ENCODE peak calls at places on chromosomes 11 and 22, in eight cellular contexts. One of them, this sample, is unnamed.

GRCh38 chr22:22748756-22749155 is 104.3 kb downstream of the GGTLC2 start:
- DNase-seq in B cell: no peak
- DNase-seq in stomach: no peak
- DNase-seq in fibroblast of mammary gland: no peak
- DNase-seq in CD4-positive, alpha-beta T cell: no peak
- DNase-seq in endothelial cell: no peak
- DNase-seq in mammary epithelial cell: no peak
- DNase-seq in tibial nerve: no peak
- DNase-seq in this sample: no peak

GRCh38 chr22:49660321-49660720 is 167.4 kb downstream of the BRD1 start:
- DNase-seq in stomach: no peak
- DNase-seq in mammary epithelial cell: no peak
- DNase-seq in fibroblast of mammary gland: no peak
- DNase-seq in CD4-positive, alpha-beta T cell: no peak
- DNase-seq in tibial nerve: no peak
- DNase-seq in endothelial cell: no peak
- DNase-seq in B cell: no peak
- DNase-seq in this sample: no peak

GRCh38 chr11:35116762-35117588 is 22.0 kb upstream of the CD44 start:
- DNase-seq in stomach: no peak
- DNase-seq in CD4-positive, alpha-beta T cell: no peak
- DNase-seq in fibroblast of mammary gland: peak
- DNase-seq in B cell: no peak
- DNase-seq in tibial nerve: no peak
- DNase-seq in endothelial cell: no peak
- DNase-seq in mammary epithelial cell: no peak
- DNase-seq in this sample: no peak

GRCh38 chr11:73481626-73482025 is 105.4 kb downstream of the RELT start:
- DNase-seq in fibroblast of mammary gland: no peak
- DNase-seq in mammary epithelial cell: no peak
- DNase-seq in CD4-positive, alpha-beta T cell: no peak
- DNase-seq in endothelial cell: no peak
- DNase-seq in tibial nerve: no peak
- DNase-seq in stomach: no peak
- DNase-seq in B cell: no peak
- DNase-seq in this sample: no peak

GRCh38 chr11:65884716-65885092 is 3.6 kb downstream of the FIBP start:
- DNase-seq in B cell: peak
- DNase-seq in tibial nerve: peak
- DNase-seq in fibroblast of mammary gland: peak
- DNase-seq in mammary epithelial cell: peak
- DNase-seq in CD4-positive, alpha-beta T cell: peak
- DNase-seq in endothelial cell: peak
- DNase-seq in stomach: peak
- DNase-seq in this sample: peak

GRCh38 chr11:61555051-61555969 is 25.6 kb downstream of the SYT7 start:
- DNase-seq in CD4-positive, alpha-beta T cell: no peak
- DNase-seq in stomach: no peak
- DNase-seq in tibial nerve: no peak
- DNase-seq in endothelial cell: peak
- DNase-seq in B cell: no peak
- DNase-seq in fibroblast of mammary gland: no peak
- DNase-seq in mammary epithelial cell: no peak
- DNase-seq in this sample: peak

GRCh38 chr22:21780259-21780658 is 44.7 kb upstream of the YPEL1 start:
- DNase-seq in stomach: no peak
- DNase-seq in fibroblast of mammary gland: no peak
- DNase-seq in B cell: no peak
- DNase-seq in tibial nerve: no peak
- DNase-seq in endothelial cell: no peak
- DNase-seq in CD4-positive, alpha-beta T cell: no peak
- DNase-seq in mammary epithelial cell: no peak
- DNase-seq in this sample: no peak

GRCh38 chr11:126874831-126875230 is 125.7 kb downstream of the KIRREL3 start:
- DNase-seq in CD4-positive, alpha-beta T cell: no peak
- DNase-seq in B cell: no peak
- DNase-seq in fibroblast of mammary gland: no peak
- DNase-seq in stomach: no peak
- DNase-seq in tibial nerve: no peak
- DNase-seq in endothelial cell: no peak
- DNase-seq in mammary epithelial cell: no peak
- DNase-seq in this sample: no peak

GRCh38 chr11:104529916-104530315 is 366.0 kb upstream of the PDGFD start:
- DNase-seq in stomach: no peak
- DNase-seq in B cell: no peak
- DNase-seq in endothelial cell: no peak
- DNase-seq in CD4-positive, alpha-beta T cell: no peak
- DNase-seq in tibial nerve: no peak
- DNase-seq in mammary epithelial cell: no peak
- DNase-seq in fibroblast of mammary gland: peak
- DNase-seq in this sample: no peak

GRCh38 chr11:89491141-89491690 is at the start of gene NOX4:
- DNase-seq in tibial nerve: peak
- DNase-seq in stomach: peak
- DNase-seq in fibroblast of mammary gland: peak
- DNase-seq in mammary epithelial cell: no peak
- DNase-seq in B cell: no peak
- DNase-seq in endothelial cell: peak
- DNase-seq in CD4-positive, alpha-beta T cell: no peak
- DNase-seq in this sample: peak

GRCh38 chr22:50603511-50604255 is 3.1 kb downstream of the MAPK8IP2 start:
- DNase-seq in CD4-positive, alpha-beta T cell: no peak
- DNase-seq in stomach: no peak
- DNase-seq in fibroblast of mammary gland: no peak
- DNase-seq in endothelial cell: no peak
- DNase-seq in mammary epithelial cell: no peak
- DNase-seq in B cell: no peak
- DNase-seq in tibial nerve: no peak
- DNase-seq in this sample: no peak

GRCh38 chr22:19811811-19812771 is 42.6 kb downstream of the GNB1L start:
- DNase-seq in tibial nerve: no peak
- DNase-seq in fibroblast of mammary gland: no peak
- DNase-seq in CD4-positive, alpha-beta T cell: no peak
- DNase-seq in endothelial cell: peak
- DNase-seq in mammary epithelial cell: no peak
- DNase-seq in stomach: peak
- DNase-seq in B cell: no peak
- DNase-seq in this sample: no peak

GRCh38 chr11:96038046-96038445 is 114.1 kb upstream of the MTMR2 start:
- DNase-seq in fibroblast of mammary gland: no peak
- DNase-seq in mammary epithelial cell: peak
- DNase-seq in tibial nerve: no peak
- DNase-seq in stomach: no peak
- DNase-seq in CD4-positive, alpha-beta T cell: no peak
- DNase-seq in endothelial cell: no peak
- DNase-seq in B cell: no peak
- DNase-seq in this sample: no peak

GRCh38 chr22:38314992-38315800 is 2.0 kb downstream of the CSNK1E start:
- DNase-seq in stomach: peak
- DNase-seq in endothelial cell: no peak
- DNase-seq in fibroblast of mammary gland: peak
- DNase-seq in tibial nerve: no peak
- DNase-seq in mammary epithelial cell: no peak
- DNase-seq in B cell: peak
- DNase-seq in CD4-positive, alpha-beta T cell: no peak
- DNase-seq in this sample: no peak

GRCh38 chr11:10205928-10206327 is 88.1 kb downstream of the SBF2 start:
- DNase-seq in endothelial cell: no peak
- DNase-seq in fibroblast of mammary gland: peak
- DNase-seq in tibial nerve: no peak
- DNase-seq in B cell: no peak
- DNase-seq in stomach: no peak
- DNase-seq in CD4-positive, alpha-beta T cell: no peak
- DNase-seq in mammary epithelial cell: no peak
- DNase-seq in this sample: no peak

GRCh38 chr22:19757985-19758895 is 2.3 kb upstream of the TBX1 start:
- DNase-seq in tibial nerve: no peak
- DNase-seq in fibroblast of mammary gland: no peak
- DNase-seq in endothelial cell: no peak
- DNase-seq in stomach: no peak
- DNase-seq in CD4-positive, alpha-beta T cell: no peak
- DNase-seq in B cell: no peak
- DNase-seq in mammary epithelial cell: no peak
- DNase-seq in this sample: no peak

GRCh38 chr22:43186272-43187170 is at the start of gene TTLL12:
- DNase-seq in CD4-positive, alpha-beta T cell: peak
- DNase-seq in mammary epithelial cell: peak
- DNase-seq in tibial nerve: no peak
- DNase-seq in endothelial cell: peak
- DNase-seq in stomach: peak
- DNase-seq in B cell: peak
- DNase-seq in fibroblast of mammary gland: no peak
- DNase-seq in this sample: peak

GRCh38 chr22:25057013-25057881 is 104.7 kb downstream of the KIAA1671 start:
- DNase-seq in tibial nerve: peak
- DNase-seq in B cell: peak
- DNase-seq in stomach: peak
- DNase-seq in fibroblast of mammary gland: peak
- DNase-seq in mammary epithelial cell: peak
- DNase-seq in CD4-positive, alpha-beta T cell: peak
- DNase-seq in endothelial cell: peak
- DNase-seq in this sample: peak
- TF ChIP-seq CTCF in tibial nerve: peak
- TF ChIP-seq CTCF in B cell: peak
- TF ChIP-seq CTCF in stomach: no peak
- TF ChIP-seq CTCF in fibroblast of mammary gland: peak
- TF ChIP-seq CTCF in mammary epithelial cell: peak
- TF ChIP-seq CTCF in CD4-positive, alpha-beta T cell: peak
- TF ChIP-seq CTCF in endothelial cell: peak
- TF ChIP-seq CTCF in this sample: peak

DNA sequence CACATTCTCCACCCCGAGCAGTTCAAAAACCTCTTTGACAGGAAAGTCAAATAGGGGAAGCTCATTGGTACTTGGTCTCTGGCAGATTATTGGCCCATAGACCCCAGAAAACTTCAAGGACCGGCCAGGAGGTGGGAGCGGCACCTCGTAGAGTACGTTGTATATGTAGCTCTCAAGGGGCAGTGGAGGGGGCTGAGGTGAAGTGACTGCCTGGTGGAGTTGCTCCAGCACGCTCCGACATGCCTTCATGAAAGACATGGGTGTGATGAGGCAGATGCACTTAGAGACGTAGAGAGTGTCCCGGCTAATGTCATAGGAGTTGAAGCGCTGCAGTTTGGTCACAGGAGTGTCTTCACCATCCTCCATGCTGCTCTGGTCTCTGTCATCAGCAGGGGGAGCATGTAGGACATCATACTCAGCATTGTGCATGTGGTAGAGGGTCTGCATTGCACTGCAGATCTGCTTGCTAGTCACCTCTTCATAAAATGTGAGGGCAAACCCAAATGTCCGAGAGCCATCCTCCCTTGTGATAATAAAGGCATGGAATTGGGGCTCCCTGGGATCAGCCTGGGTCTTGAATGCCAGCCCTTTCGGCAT is 61.3 kb downstream of the DENND5A start:
- DNase-seq in B cell: peak
- DNase-seq in endothelial cell: no peak
- DNase-seq in tibial nerve: no peak
- DNase-seq in stomach: no peak
- DNase-seq in CD4-positive, alpha-beta T cell: peak
- DNase-seq in mammary epithelial cell: no peak
- DNase-seq in fibroblast of mammary gland: no peak
- DNase-seq in this sample: no peak
- TF ChIP-seq CTCF in B cell: no peak
- TF ChIP-seq CTCF in endothelial cell: no peak
- TF ChIP-seq CTCF in tibial nerve: no peak
- TF ChIP-seq CTCF in stomach: no peak
- TF ChIP-seq CTCF in CD4-positive, alpha-beta T cell: peak
- TF ChIP-seq CTCF in mammary epithelial cell: no peak
- TF ChIP-seq CTCF in fibroblast of mammary gland: no peak
- TF ChIP-seq CTCF in this sample: no peak

GRCh38 chr22:35617137-35617755 is at the start of gene MB:
- DNase-seq in fibroblast of mammary gland: no peak
- DNase-seq in mammary epithelial cell: no peak
- DNase-seq in stomach: no peak
- DNase-seq in CD4-positive, alpha-beta T cell: no peak
- DNase-seq in tibial nerve: no peak
- DNase-seq in B cell: no peak
- DNase-seq in endothelial cell: no peak
- DNase-seq in this sample: no peak

GRCh38 chr22:35618427-35619223 is 1.5 kb upstream of the MB start:
- DNase-seq in B cell: no peak
- DNase-seq in tibial nerve: no peak
- DNase-seq in endothelial cell: no peak
- DNase-seq in mammary epithelial cell: no peak
- DNase-seq in stomach: no peak
- DNase-seq in fibroblast of mammary gland: no peak
- DNase-seq in CD4-positive, alpha-beta T cell: no peak
- DNase-seq in this sample: no peak

GRCh38 chr22:35621446-35621845 is 4.3 kb upstream of the MB start:
- DNase-seq in mammary epithelial cell: no peak
- DNase-seq in tibial nerve: no peak
- DNase-seq in endothelial cell: no peak
- DNase-seq in stomach: no peak
- DNase-seq in fibroblast of mammary gland: peak
- DNase-seq in B cell: no peak
- DNase-seq in CD4-positive, alpha-beta T cell: no peak
- DNase-seq in this sample: no peak

GRCh38 chr22:35620624-35621245 is 3.6 kb upstream of the MB start:
- DNase-seq in B cell: no peak
- DNase-seq in mammary epithelial cell: no peak
- DNase-seq in fibroblast of mammary gland: peak
- DNase-seq in tibial nerve: no peak
- DNase-seq in stomach: no peak
- DNase-seq in endothelial cell: no peak
- DNase-seq in CD4-positive, alpha-beta T cell: no peak
- DNase-seq in this sample: no peak

DNA sequence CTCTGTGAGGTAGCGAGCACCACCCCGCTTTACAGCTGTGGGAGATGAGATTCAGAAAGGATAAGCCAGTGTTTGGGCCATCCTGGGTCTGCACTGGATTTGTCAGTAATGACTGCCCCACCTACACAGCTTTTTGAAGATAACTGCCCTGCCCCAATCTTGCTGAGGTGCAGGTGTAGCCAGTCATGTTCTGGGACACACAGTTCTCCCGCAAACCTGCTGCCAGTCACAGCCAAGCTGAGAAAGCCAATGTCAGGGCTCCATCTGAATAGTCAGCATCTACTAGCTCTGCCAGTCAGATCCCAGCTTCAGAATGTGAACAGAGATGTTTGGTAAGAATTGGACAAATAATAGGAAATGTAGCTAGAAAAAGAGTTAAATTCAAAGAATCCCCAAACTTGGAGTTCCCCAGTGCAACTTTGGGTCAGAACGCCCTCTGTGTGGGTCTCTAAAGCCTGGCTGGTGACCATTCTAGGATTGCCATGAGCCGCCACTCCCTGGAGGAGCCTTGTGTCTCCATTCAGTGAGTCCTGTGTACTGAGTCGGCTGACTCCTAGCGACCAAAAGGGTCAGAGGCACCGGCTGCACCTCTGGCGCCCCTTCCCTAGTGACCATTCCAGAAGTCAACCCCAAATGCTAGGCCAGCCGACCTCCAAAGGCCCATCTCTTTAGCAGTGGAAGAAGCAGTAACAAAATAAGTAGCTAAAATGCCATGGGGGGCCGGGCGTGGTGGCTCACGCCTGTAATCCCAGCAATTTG is 2.4 kb upstream of the MB start:
- DNase-seq in CD4-positive, alpha-beta T cell: no peak
- DNase-seq in fibroblast of mammary gland: no peak
- DNase-seq in mammary epithelial cell: no peak
- DNase-seq in tibial nerve: no peak
- DNase-seq in B cell: no peak
- DNase-seq in endothelial cell: no peak
- DNase-seq in stomach: no peak
- DNase-seq in this sample: no peak
- TF ChIP-seq CTCF in CD4-positive, alpha-beta T cell: no peak
- TF ChIP-seq CTCF in fibroblast of mammary gland: no peak
- TF ChIP-seq CTCF in mammary epithelial cell: no peak
- TF ChIP-seq CTCF in tibial nerve: no peak
- TF ChIP-seq CTCF in B cell: no peak
- TF ChIP-seq CTCF in endothelial cell: no peak
- TF ChIP-seq CTCF in stomach: no peak
- TF ChIP-seq CTCF in this sample: no peak

GRCh38 chr11:25970726-25971508 is 361.0 kb upstream of the ANO3 start:
- DNase-seq in tibial nerve: no peak
- DNase-seq in stomach: no peak
- DNase-seq in mammary epithelial cell: peak
- DNase-seq in CD4-positive, alpha-beta T cell: no peak
- DNase-seq in B cell: no peak
- DNase-seq in endothelial cell: no peak
- DNase-seq in fibroblast of mammary gland: no peak
- DNase-seq in this sample: no peak
- TF ChIP-seq CTCF in tibial nerve: no peak
- TF ChIP-seq CTCF in stomach: no peak
- TF ChIP-seq CTCF in mammary epithelial cell: peak
- TF ChIP-seq CTCF in CD4-positive, alpha-beta T cell: no peak
- TF ChIP-seq CTCF in B cell: peak
- TF ChIP-seq CTCF in endothelial cell: peak
- TF ChIP-seq CTCF in fibroblast of mammary gland: peak
- TF ChIP-seq CTCF in this sample: peak